ENCODE peak calls at places on chromosomes 1 and 21, in ten cellular contexts. O is T-helper 1 cell; J is NCI-H748 treated with DMSO at 0.1 percent for 48 hours; R is sciatic nerve; U is NCI-H2029; S is kidney glomerular epithelial cell; G is GM13977; Z is activated CD8-positive, alpha-beta memory T cell treated with anti-CD3 and anti-CD28 coated beads for 1 hour; T is AG09319; N is HFFc6. K is an unnamed sample.

GRCh38 chr1:43450251-43451070 is 3.3 kb downstream of the HYI start:
- DNase-seq in O (no peak), J (no peak), R (peak), U (no peak), S (no peak), G (no peak), Z (no peak), T (no peak), N (no peak), K (no peak)

GRCh38 chr1:165562576-165562975 is 18.8 kb downstream of the LRRC52 start:
- DNase-seq in O (no peak), J (no peak), R (no peak), U (no peak), S (no peak), G (no peak), Z (no peak), T (no peak), N (peak), K (no peak)

GRCh38 chr1:234107416-234108021 is 203.0 kb downstream of the SLC35F3 start:
- DNase-seq in O (no peak), J (peak), R (no peak), U (peak), S (no peak), G (no peak), Z (no peak), T (no peak), N (no peak), K (peak)

GRCh38 chr1:17923684-17924083 is 168.6 kb downstream of the ACTL8 start:
- DNase-seq in O (no peak), J (no peak), R (no peak), U (peak), S (no peak), G (no peak), Z (no peak), T (no peak), N (no peak), K (peak)

GRCh38 chr1:7975212-7975865 is 13.8 kb downstream of the PARK7 start:
- DNase-seq in O (no peak), J (peak), R (peak), U (peak), S (peak), G (peak), Z (no peak), T (peak), N (peak), K (peak)

GRCh38 chr1:172545349-172546004 is 12.5 kb downstream of the SUCO start:
- DNase-seq in O (no peak), J (no peak), R (no peak), U (no peak), S (no peak), G (peak), Z (no peak), T (no peak), N (no peak), K (no peak)

GRCh38 chr1:99365121-99365520 is 100.8 kb downstream of the PLPPR4 start:
- DNase-seq in O (no peak), J (no peak), R (no peak), U (no peak), S (peak), G (no peak), Z (no peak), T (no peak), N (no peak), K (no peak)

GRCh38 chr1:203781962-203782361 is 13.5 kb upstream of the ZBED6 start:
- DNase-seq in O (no peak), J (no peak), R (no peak), U (no peak), S (no peak), G (no peak), Z (no peak), T (no peak), N (no peak), K (no peak)

GRCh38 chr1:235011599-235012435 is 116.8 kb downstream of the TOMM20 start:
- DNase-seq in O (peak), J (no peak), R (peak), U (no peak), S (peak), G (peak), Z (peak), T (peak), N (peak), K (no peak)

GRCh38 chr1:175172503-175172902 is 20.1 kb downstream of the KIAA0040 start:
- DNase-seq in O (no peak), J (peak), R (no peak), U (peak), S (no peak), G (no peak), Z (no peak), T (no peak), N (no peak), K (peak)

GRCh38 chr1:201299968-201300367 is 16.7 kb downstream of the PKP1 start:
- DNase-seq in O (no peak), J (no peak), R (no peak), U (no peak), S (no peak), G (no peak), Z (no peak), T (no peak), N (no peak), K (no peak)

GRCh38 chr1:161175771-161176453 is 1.4 kb downstream of the B4GALT3 start:
- DNase-seq in O (no peak), J (no peak), R (no peak), U (no peak), S (no peak), G (peak), Z (no peak), T (no peak), N (no peak), K (no peak)

GRCh38 chr1:2259668-2260392 is 31.7 kb downstream of the SKI start:
- DNase-seq in O (no peak), J (no peak), R (no peak), U (no peak), S (no peak), G (no peak), Z (no peak), T (no peak), N (no peak), K (no peak)

GRCh38 chr1:162070825-162071224 is 1.3 kb downstream of the NOS1AP start:
- DNase-seq in O (no peak), J (no peak), R (no peak), U (no peak), S (no peak), G (no peak), Z (no peak), T (no peak), N (no peak), K (peak)

GRCh38 chr1:234520908-234521801 is 42.2 kb upstream of the TARBP1 start:
- DNase-seq in O (no peak), J (no peak), R (no peak), U (no peak), S (no peak), G (no peak), Z (no peak), T (no peak), N (no peak), K (no peak)

GRCh38 chr1:210236840-210237409 is 4.3 kb downstream of the SERTAD4 start:
- DNase-seq in O (no peak), J (no peak), R (peak), U (no peak), S (peak), G (no peak), Z (no peak), T (no peak), N (no peak), K (no peak)

GRCh38 chr1:39214021-39214713 is 9.7 kb downstream of the MACF1 start:
- DNase-seq in O (no peak), J (no peak), R (no peak), U (peak), S (no peak), G (no peak), Z (no peak), T (no peak), N (peak), K (no peak)

GRCh38 chr1:246893205-246893939 is 38.4 kb downstream of the AHCTF1 start:
- DNase-seq in O (no peak), J (no peak), R (no peak), U (no peak), S (no peak), G (peak), Z (no peak), T (no peak), N (no peak), K (no peak)

GRCh38 chr1:185520188-185520935 is 203.3 kb upstream of the IVNS1ABP start:
- DNase-seq in O (no peak), J (no peak), R (no peak), U (no peak), S (peak), G (no peak), Z (no peak), T (no peak), N (peak), K (no peak)

GRCh38 chr21:37759777-37760176 is 156.5 kb downstream of the KCNJ6 start:
- DNase-seq in O (no peak), J (no peak), R (no peak), U (no peak), S (no peak), G (no peak), Z (no peak), T (no peak), N (no peak), K (no peak)

GRCh38 chr1:35499652-35500176 is 57.5 kb downstream of the KIAA0319L start:
- DNase-seq in O (peak), J (no peak), R (no peak), U (no peak), S (no peak), G (no peak), Z (no peak), T (no peak), N (no peak), K (no peak)

GRCh38 chr1:31371560-31371959 is 1.3 kb downstream of the FABP3 start:
- DNase-seq in O (no peak), J (no peak), R (no peak), U (no peak), S (no peak), G (no peak), Z (no peak), T (no peak), N (no peak), K (no peak)

GRCh38 chr1:196181594-196181878 is 426.7 kb downstream of the KCNT2 start:
- DNase-seq in O (no peak), J (no peak), R (no peak), U (no peak), S (no peak), G (no peak), Z (no peak), T (no peak), N (no peak), K (no peak)

GRCh38 chr1:107414550-107414949 is 273.7 kb downstream of the NTNG1 start:
- DNase-seq in O (no peak), J (peak), R (no peak), U (no peak), S (no peak), G (no peak), Z (no peak), T (no peak), N (no peak), K (no peak)

GRCh38 chr1:100034465-100034864 is 64.7 kb downstream of the SLC35A3 start:
- DNase-seq in O (no peak), J (peak), R (no peak), U (peak), S (peak), G (peak), Z (no peak), T (no peak), N (no peak), K (peak)

GRCh38 chr1:8986814-8987190 is 39.4 kb downstream of the SLC2A7 start:
- DNase-seq in O (no peak), J (no peak), R (no peak), U (no peak), S (no peak), G (no peak), Z (no peak), T (no peak), N (no peak), K (no peak)

GRCh38 chr1:78061825-78062523 is 16.2 kb downstream of the GIPC2 start:
- DNase-seq in O (no peak), J (no peak), R (no peak), U (no peak), S (peak), G (no peak), Z (no peak), T (peak), N (peak), K (no peak)

GRCh38 chr1:232142403-232143314 is 487.3 kb downstream of the SIPA1L2 start:
- DNase-seq in O (no peak), J (no peak), R (peak), U (no peak), S (peak), G (no peak), Z (no peak), T (peak), N (peak), K (no peak)

GRCh38 chr1:32933742-32934322 is 30.8 kb downstream of the RNF19B start:
- DNase-seq in O (no peak), J (no peak), R (no peak), U (no peak), S (peak), G (no peak), Z (no peak), T (no peak), N (peak), K (no peak)

GRCh38 chr1:185442065-185442464 is 125.0 kb upstream of the IVNS1ABP start:
- DNase-seq in O (no peak), J (no peak), R (no peak), U (no peak), S (no peak), G (no peak), Z (no peak), T (no peak), N (no peak), K (no peak)

GRCh38 chr1:3618904-3619671 is 5.7 kb upstream of the TPRG1L start:
- DNase-seq in O (peak), J (peak), R (peak), U (no peak), S (peak), G (peak), Z (peak), T (peak), N (peak), K (peak)

GRCh38 chr21:17391811-17392340 is 121.0 kb upstream of the CXADR start:
- DNase-seq in O (no peak), J (peak), R (no peak), U (peak), S (no peak), G (no peak), Z (no peak), T (no peak), N (no peak), K (no peak)

GRCh38 chr1:155166006-155166372 is 7.1 kb downstream of the KRTCAP2 start:
- DNase-seq in O (no peak), J (no peak), R (no peak), U (no peak), S (no peak), G (no peak), Z (no peak), T (no peak), N (no peak), K (no peak)

GRCh38 chr1:204826970-204827369 is 43.7 kb upstream of the NFASC start:
- DNase-seq in O (no peak), J (no peak), R (no peak), U (no peak), S (no peak), G (peak), Z (no peak), T (no peak), N (no peak), K (peak)

GRCh38 chr1:164858233-164858632 is 299.2 kb downstream of the PBX1 start:
- DNase-seq in O (no peak), J (no peak), R (no peak), U (no peak), S (no peak), G (no peak), Z (no peak), T (no peak), N (no peak), K (no peak)

GRCh38 chr1:92960395-92961130 is 699 bp downstream of the DIPK1A start:
- DNase-seq in O (peak), J (peak), R (peak), U (peak), S (peak), G (peak), Z (no peak), T (peak), N (peak), K (peak)

GRCh38 chr1:223833948-223834347 is 11.8 kb downstream of the TP53BP2 start:
- DNase-seq in O (no peak), J (no peak), R (no peak), U (no peak), S (no peak), G (no peak), Z (no peak), T (no peak), N (no peak), K (no peak)

GRCh38 chr1:162360874-162361260 is 15.8 kb downstream of the SPATA46 start:
- DNase-seq in O (no peak), J (no peak), R (no peak), U (no peak), S (no peak), G (no peak), Z (no peak), T (no peak), N (no peak), K (no peak)

GRCh38 chr1:243802736-243803135 is 47.3 kb downstream of the AKT3 start:
- DNase-seq in O (no peak), J (no peak), R (no peak), U (no peak), S (no peak), G (no peak), Z (no peak), T (no peak), N (no peak), K (no peak)

GRCh38 chr1:41918450-41919043 is at the start of gene HIVEP3:
- DNase-seq in O (no peak), J (peak), R (no peak), U (peak), S (peak), G (no peak), Z (no peak), T (no peak), N (peak), K (peak)

K was measured in NCI-H1092 treated with DMSO at 0.1 percent for 48 hours.